ENCODE peak calls at places on chromosome 19, in four cellular contexts. X is GM13976, J is body of pancreas, Y is osteocyte. C is an unnamed sample.

GRCh38 chr19:53982611-53983010 is 8.8 kb upstream of the CACNG6 start:
- DNase-seq in X (no peak), J (no peak), Y (no peak), C (peak; percentile 66)

GRCh38 chr19:41027273-41027967 is 36.3 kb downstream of the CYP2B6 start:
- DNase-seq in X (no peak), J (no peak), Y (no peak), C (no peak)

GRCh38 chr19:47369923-47370625 is 21.0 kb downstream of the DHX34 start:
- DNase-seq in X (no peak), J (no peak), Y (no peak), C (no peak)

GRCh38 chr19:47190167-47190727 is 40.8 kb downstream of the BBC3 start:
- DNase-seq in X (no peak), J (peak; percentile 61), Y (peak; percentile 85), C (peak; percentile 25)

GRCh38 chr19:33194884-33195710 is 967 bp downstream of the LRP3 start:
- DNase-seq in X (no peak), J (peak; percentile 37), Y (no peak), C (peak; percentile 50)

GRCh38 chr19:934865-935422 is 9.1 kb downstream of the ARID3A start:
- DNase-seq in X (no peak), J (peak; percentile 98), Y (no peak), C (no peak)

GRCh38 chr19:55454787-55455243 is 6.6 kb downstream of the ISOC2 start:
- DNase-seq in X (peak; percentile 75), J (no peak), Y (no peak), C (peak; percentile 69)

GRCh38 chr19:49456351-49456750 is 3.3 kb downstream of the ALDH16A1 start:
- DNase-seq in X (no peak), J (no peak), Y (no peak), C (no peak)

GRCh38 chr19:34201133-34201532 is 28.8 kb downstream of the LSM14A start:
- DNase-seq in X (no peak), J (no peak), Y (no peak), C (no peak)

GRCh38 chr19:12783849-12784393 is 7.4 kb upstream of the JUNB start:
- DNase-seq in X (no peak), J (no peak), Y (no peak), C (peak; percentile 31)

GRCh38 chr19:3343619-3344502 is 22.5 kb upstream of the NFIC start:
- DNase-seq in X (peak; percentile 69), J (peak; percentile 90), Y (no peak), C (no peak)

GRCh38 chr19:50432221-50432626 is 468 bp upstream of the MYBPC2 start:
- DNase-seq in X (peak; percentile 58), J (no peak), Y (no peak), C (peak; percentile 61)

GRCh38 chr19:7326105-7326877 is 22.4 kb upstream of the ARHGEF18 start:
- DNase-seq in X (peak; percentile 42), J (peak; percentile 47), Y (no peak), C (peak; percentile 16)
- TF ChIP-seq CTCF in X (peak; percentile 42), J (no peak), Y (peak; percentile 26), C (no peak)

GRCh38 chr19:5354403-5354802 is 13.8 kb upstream of the PTPRS start:
- DNase-seq in X (peak; percentile 67), J (no peak), Y (no peak), C (peak; percentile 35)
- TF ChIP-seq CTCF in X (no peak), J (no peak), Y (peak; percentile 34), C (peak; percentile 24)

DNA sequence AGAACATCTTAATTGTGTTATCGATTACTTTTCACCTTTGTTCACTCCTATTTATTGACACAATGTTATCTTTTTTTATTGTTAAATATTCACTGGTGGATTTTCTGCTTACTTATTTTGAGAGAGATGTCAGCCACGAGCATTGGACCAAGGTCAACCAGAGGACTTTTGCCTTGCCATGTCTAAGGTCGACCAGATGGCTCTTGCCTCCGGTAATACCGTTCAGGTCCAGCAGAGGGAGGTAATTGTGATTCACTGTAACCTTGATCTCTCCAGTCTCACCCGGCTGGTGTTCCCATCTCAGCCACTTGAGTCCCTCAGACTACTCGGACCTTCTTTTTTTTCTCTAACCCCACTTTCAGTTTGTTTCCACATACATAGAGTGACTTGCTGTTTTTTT is 1438.1 kb downstream of the UQCRFS1 start:
- DNase-seq in X (no peak), J (no peak), Y (peak; percentile 73), C (no peak)
- TF ChIP-seq CTCF in X (no peak), J (no peak), Y (no peak), C (no peak)

GRCh38 chr19:45886427-45887310 is 728 bp upstream of the IRF2BP1 start:
- DNase-seq in X (peak; percentile 91), J (peak; percentile 91), Y (peak; percentile 95), C (peak; percentile 90)
- TF ChIP-seq CTCF in X (no peak), J (no peak), Y (no peak), C (no peak)

GRCh38 chr19:57245959-57246358 is 5.5 kb downstream of the ZNF805 start:
- DNase-seq in X (no peak), J (no peak), Y (peak; percentile 64), C (no peak)

GRCh38 chr19:57242821-57243220 is 2.4 kb downstream of the ZNF805 start:
- DNase-seq in X (no peak), J (no peak), Y (peak; percentile 30), C (no peak)

GRCh38 chr19:57244513-57244912 is 4.1 kb downstream of the ZNF805 start:
- DNase-seq in X (no peak), J (no peak), Y (no peak), C (no peak)

GRCh38 chr19:57248646-57249045 is 8.2 kb downstream of the ZNF805 start:
- DNase-seq in X (no peak), J (no peak), Y (peak; percentile 63), C (no peak)

DNA sequence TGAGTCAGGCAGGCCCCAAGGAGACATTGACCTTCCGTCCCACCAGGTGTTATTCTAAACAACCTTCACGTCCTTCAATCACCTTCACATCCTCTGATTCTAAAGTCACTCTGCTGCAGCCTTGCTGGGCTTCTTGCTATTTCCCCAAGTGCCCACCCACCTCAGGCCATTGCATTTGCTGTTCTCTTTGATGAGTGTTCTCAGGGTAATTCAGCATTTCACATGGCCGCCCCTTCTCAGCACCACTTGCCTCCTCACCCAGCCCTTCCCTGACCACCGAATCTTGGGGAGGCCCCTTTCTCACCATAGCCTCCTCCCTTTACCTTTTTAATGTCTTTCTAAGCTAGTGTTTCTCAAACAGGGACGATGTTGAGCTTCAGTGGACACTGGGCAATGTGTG is 4.6 kb downstream of the ZNF805 start:
- DNase-seq in X (no peak), J (no peak), Y (no peak), C (no peak)
- TF ChIP-seq CTCF in X (no peak), J (no peak), Y (no peak), C (no peak)

DNA sequence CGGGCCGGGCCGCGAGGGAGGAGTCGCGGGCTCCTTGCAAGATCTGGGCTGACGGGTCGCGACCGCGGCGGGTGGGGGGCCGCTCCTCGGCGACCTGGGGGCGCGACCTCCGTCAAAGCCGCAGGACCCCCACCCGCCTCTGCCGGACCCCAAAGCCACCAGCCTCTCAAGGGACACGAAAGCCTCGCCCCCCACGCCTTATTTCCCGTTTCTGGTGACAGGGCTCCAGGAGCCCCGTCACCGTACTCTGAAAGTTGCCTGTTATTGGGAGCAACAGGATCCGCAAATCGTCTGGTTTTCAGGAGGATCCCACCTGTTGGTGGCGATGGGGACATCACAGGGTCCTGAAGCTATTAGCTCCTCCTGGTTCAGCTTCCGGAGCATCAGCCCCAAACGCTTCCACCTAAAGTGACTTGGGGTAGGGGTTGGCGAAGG is 531 bp downstream of the MAU2 start:
- DNase-seq in X (no peak), J (no peak), Y (no peak), C (peak; percentile 51)
- TF ChIP-seq CTCF in X (no peak), J (no peak), Y (no peak), C (no peak)

DNA sequence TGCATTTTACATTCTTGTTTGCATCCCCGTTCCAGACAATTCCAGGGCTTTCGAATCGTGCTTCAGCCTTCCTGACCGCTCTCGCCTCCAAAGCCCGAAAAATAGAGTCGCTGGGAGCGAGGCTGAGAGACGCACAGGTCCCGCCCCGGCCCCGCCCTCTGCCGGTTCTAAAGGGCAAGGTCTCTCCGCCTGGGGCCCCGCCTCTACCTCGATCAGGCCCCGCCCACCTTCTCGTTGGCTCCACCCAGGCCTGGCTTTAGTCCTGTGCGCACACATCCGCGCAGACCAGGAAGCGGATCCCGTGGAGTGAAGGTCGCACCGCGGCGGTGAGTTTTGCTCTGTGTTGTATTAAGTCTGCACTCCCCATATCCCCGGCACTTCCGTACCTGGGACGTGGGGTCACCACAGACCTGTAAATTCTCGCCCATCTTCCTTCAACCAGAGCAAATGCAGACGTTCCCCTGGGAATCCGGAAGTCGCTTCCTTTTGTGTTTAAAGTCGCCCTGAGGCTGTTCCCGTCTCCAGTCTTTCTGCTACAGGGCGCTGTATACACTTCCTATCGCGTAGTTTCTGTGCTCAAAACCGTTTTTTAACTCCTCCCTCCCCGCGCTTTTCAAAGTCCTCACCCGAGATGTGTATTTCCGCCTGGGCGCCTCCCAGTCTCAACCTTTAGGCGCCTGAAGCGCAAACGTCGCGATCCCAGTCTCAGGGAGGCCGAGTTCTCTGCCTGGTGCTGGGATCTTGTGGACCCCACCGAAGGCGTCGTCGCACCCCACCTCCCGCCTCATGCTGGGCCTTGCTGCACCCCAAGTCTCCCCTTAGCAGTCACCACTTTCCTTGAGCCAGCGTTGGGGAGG is at the start of gene ZNF701:
- DNase-seq in X (peak; percentile 90), J (peak; percentile 95), Y (peak; percentile 99), C (peak; percentile 99)
- TF ChIP-seq CTCF in X (no peak), J (peak; percentile 17), Y (peak; percentile 46), C (no peak)

DNA sequence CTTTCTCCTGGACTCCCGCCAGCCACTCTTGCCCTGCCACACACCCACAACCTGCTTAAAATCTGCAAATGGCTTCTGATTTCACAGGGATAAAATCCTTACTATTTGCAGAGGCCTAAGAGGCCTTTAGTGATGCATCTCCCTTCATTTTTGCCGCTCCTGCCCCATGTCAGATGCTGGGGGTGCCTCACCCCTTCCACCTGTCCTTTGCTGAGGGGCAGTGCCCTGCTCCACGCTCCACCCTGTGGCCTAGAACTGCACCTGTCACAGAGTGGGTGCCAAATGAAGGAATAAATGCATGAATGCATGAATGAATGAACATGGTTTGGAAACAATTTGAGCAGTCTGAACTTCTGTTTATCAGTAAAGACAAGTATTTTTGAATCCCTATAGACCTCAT is 34.1 kb upstream of the UQCRFS1 start:
- DNase-seq in X (no peak), J (no peak), Y (no peak), C (no peak)
- TF ChIP-seq CTCF in X (no peak), J (no peak), Y (no peak), C (no peak)

GRCh38 chr19:56567274-56568120 is at the start of gene ZNF470:
- DNase-seq in X (peak; percentile 96), J (peak; percentile 95), Y (peak; percentile 96), C (peak; percentile 95)
- TF ChIP-seq CTCF in X (no peak), J (no peak), Y (no peak), C (no peak)

C was measured in nephron progenitor cell.